ENCODE peak calls at places on chromosomes 3 and 15, in six cellular contexts. B, K, O, N, S and Q are unnamed samples. For H3K9me3, the result is how much of the 10 kb centered on the place peaks cover.

GRCh38 chr15:73889725-73890124 is 16.4 kb downstream of the TBC1D21 start:
- DNase-seq in N (no peak), S (no peak), O (no peak), B (no peak), K (no peak), Q (no peak)

GRCh38 chr15:78148392-78149067 is 632 bp upstream of the IDH3A start:
- DNase-seq in N (no peak), K (no peak), S (no peak), B (no peak), O (no peak), Q (no peak)

GRCh38 chr3:127589600-127590281 is 792 bp downstream of the TPRA1 start:
- DNase-seq in O (no peak), N (no peak), K (peak), B (no peak), S (no peak), Q (no peak)

GRCh38 chr3:126963261-126964190 is 19.4 kb upstream of the PLXNA1 start:
- DNase-seq in B (no peak), N (no peak), S (no peak), K (no peak), O (no peak), Q (no peak)

GRCh38 chr3:16243706-16244490 is 20.8 kb downstream of the DPH3 start:
- DNase-seq in K (no peak), N (no peak), O (no peak), B (no peak), S (no peak), Q (no peak)

GRCh38 chr3:2150576-2150975 is 51.9 kb downstream of the CNTN4 start:
- DNase-seq in B (no peak), N (no peak), O (no peak), K (no peak), S (no peak), Q (no peak)

GRCh38 chr3:171181907-171182690 is 155.6 kb upstream of the SLC2A2 start:
- DNase-seq in N (no peak), O (no peak), S (no peak), K (no peak), B (no peak), Q (no peak)

GRCh38 chr3:31066999-31067398 is 172.5 kb upstream of the GADL1 start:
- DNase-seq in N (no peak), S (no peak), B (no peak), O (no peak), K (no peak), Q (no peak)

GRCh38 chr15:41486286-41486685 is 7.4 kb upstream of the ITPKA start:
- DNase-seq in S (no peak), O (no peak), N (no peak), K (no peak), B (no peak), Q (no peak)

GRCh38 chr15:33654859-33655258 is 313.4 kb upstream of the CHRM5 start:
- DNase-seq in S (no peak), K (no peak), B (no peak), O (no peak), N (no peak), Q (no peak)

DNA sequence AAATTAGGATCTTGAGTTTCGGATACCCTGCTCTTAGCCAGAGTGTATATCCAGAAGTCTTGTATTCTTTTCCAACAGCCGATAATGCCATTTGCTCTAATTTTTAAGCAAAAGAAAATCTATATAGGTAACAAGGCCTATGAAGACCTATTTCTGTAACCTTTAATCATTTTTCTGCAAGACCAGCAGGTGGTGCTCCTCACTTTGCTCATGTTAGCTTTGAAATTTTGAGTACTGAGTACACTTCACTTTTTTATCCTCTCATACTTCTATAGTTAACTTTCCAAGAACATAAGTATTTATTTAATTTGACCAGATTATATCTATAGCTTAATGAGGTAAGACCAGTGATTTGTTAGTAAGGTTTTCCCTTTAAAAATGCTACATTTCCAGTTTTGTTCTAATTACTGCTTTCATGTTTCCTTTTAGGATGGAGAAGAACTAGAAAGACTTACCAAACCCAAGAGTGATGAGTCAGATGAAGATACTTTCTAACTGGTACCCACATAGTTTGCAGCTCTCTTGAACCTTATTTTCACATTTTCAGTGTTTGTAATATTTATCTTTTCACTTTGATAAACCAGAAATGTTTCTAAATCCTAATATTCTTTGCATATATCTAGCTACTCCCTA is 20.5 kb downstream of the SLC35A5 start:
- DNase-seq in S (no peak), K (no peak), O (no peak), N (no peak), B (no peak), Q (peak)
- TF ChIP-seq CTCF in S (peak), K (peak), O (peak), N (peak), B (peak), Q (peak)

GRCh38 chr3:190084983-190085382 is 35.7 kb downstream of the P3H2 start:
- DNase-seq in K (no peak), O (no peak), N (no peak), S (no peak), B (no peak), Q (no peak)
- H3K27ac ChIP-seq in K (no peak), O (no peak), N (no peak), S (no peak), B (no peak), Q (no peak)

DNA sequence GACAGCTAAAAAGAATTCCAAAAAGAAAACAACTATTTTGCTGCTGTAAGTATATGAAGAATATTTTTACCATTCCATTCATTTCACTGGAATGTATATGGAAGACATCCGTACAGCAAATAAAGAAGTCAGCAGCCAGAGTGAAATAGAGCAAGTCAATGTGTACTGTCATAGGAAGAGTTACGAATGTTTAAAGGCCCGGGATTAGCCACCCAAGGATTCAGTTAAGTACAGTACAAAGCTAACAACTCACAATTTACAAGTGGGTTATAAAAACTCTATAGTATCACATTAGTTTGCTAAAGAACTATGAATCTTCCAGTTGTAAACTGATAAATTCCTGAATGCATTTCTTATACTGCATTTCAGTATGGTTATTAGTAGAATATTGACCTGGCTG is 14.4 kb upstream of the XXYLT1 start:
- DNase-seq in O (no peak), N (no peak), K (no peak), S (no peak), B (no peak), Q (no peak)
- H3K9me3 ChIP-seq in O (under half), N (under half), K (under half), S (under half), B (under half), Q (under half)

GRCh38 chr15:35673093-35673573 is 127.2 kb upstream of the DPH6 start:
- DNase-seq in N (no peak), S (no peak), K (no peak), O (no peak), B (no peak), Q (no peak)
- TF ChIP-seq CTCF in N (no peak), S (no peak), K (no peak), O (no peak), B (no peak), Q (no peak)

GRCh38 chr3:18734309-18734708 is 309.2 kb upstream of the SATB1 start:
- DNase-seq in O (no peak), N (no peak), B (no peak), S (no peak), K (no peak), Q (no peak)

GRCh38 chr3:18738393-18739097 is 313.4 kb upstream of the SATB1 start:
- DNase-seq in B (no peak), K (no peak), O (no peak), N (no peak), S (no peak), Q (no peak)

GRCh38 chr3:18739098-18739431 is 313.9 kb upstream of the SATB1 start:
- DNase-seq in B (no peak), S (no peak), O (no peak), K (no peak), N (no peak), Q (no peak)

GRCh38 chr3:18732474-18732873 is 307.3 kb upstream of the SATB1 start:
- DNase-seq in O (no peak), B (no peak), K (no peak), N (no peak), S (no peak), Q (no peak)

GRCh38 chr3:18735013-18735412 is 309.9 kb upstream of the SATB1 start:
- DNase-seq in B (no peak), K (no peak), O (no peak), N (no peak), S (no peak), Q (no peak)
- H3K27ac ChIP-seq in B (no peak), K (no peak), O (no peak), N (no peak), S (no peak), Q (no peak)

DNA sequence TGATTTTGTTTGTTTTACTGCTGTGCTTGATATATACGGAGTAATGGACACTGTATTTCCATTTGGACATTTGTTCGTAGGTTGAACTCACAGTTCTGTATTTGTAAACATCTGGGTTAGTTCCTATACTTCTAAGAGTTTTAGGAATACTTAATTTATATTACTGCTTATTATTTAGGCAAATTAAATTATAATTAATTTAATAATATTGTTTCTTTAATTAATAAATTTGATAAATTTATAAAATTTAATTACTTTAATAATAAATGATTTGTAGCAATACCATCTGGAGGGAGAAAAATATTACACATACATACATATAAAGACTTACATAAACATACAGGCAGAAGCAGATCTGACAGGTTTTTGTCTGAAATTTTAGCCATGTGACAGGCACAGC is 14.5 kb upstream of the B4GALT4 start:
- DNase-seq in N (no peak), K (no peak), B (no peak), O (no peak), S (no peak), Q (no peak)
- H3K9me3 ChIP-seq in N (under half), K (under half), B (under half), O (under half), S (under half), Q (under half)